ENCODE peak calls at places on chromosome 6, in five cellular contexts. One of them, this sample, is unnamed.
A peak's percentile ranks its signal among the peaks of the same experiment; 100 is the strongest.

GRCh38 chr6:35024601-35025054 is 116.5 kb downstream of the TCP11 start:
- DNase-seq in fibroblast of lung: peak; percentile 70
- DNase-seq in hepatocyte: peak; percentile 75
- DNase-seq in HCT116: peak; percentile 29
- DNase-seq in neural progenitor cell: peak; percentile 75
- DNase-seq in this sample: peak; percentile 61

GRCh38 chr6:6736753-6737654 is 148.5 kb downstream of the LY86 start:
- DNase-seq in fibroblast of lung: peak; percentile 56
- DNase-seq in hepatocyte: peak; percentile 69
- DNase-seq in HCT116: no peak
- DNase-seq in neural progenitor cell: peak; percentile 75
- DNase-seq in this sample: no peak

GRCh38 chr6:109449789-109450673 is 5.5 kb downstream of the MICAL1 start:
- DNase-seq in fibroblast of lung: no peak
- DNase-seq in hepatocyte: no peak
- DNase-seq in HCT116: no peak
- DNase-seq in neural progenitor cell: no peak
- DNase-seq in this sample: no peak

GRCh38 chr6:13488015-13488895 is 855 bp upstream of the GFOD1 start:
- DNase-seq in fibroblast of lung: peak; percentile 63
- DNase-seq in hepatocyte: peak; percentile 40
- DNase-seq in HCT116: no peak
- DNase-seq in neural progenitor cell: peak; percentile 71
- DNase-seq in this sample: no peak

GRCh38 chr6:26286168-26286854 is 78.7 kb upstream of the BTN3A2 start:
- DNase-seq in fibroblast of lung: peak; percentile 84
- DNase-seq in hepatocyte: peak; percentile 86
- DNase-seq in HCT116: no peak
- DNase-seq in neural progenitor cell: peak; percentile 80
- DNase-seq in this sample: peak; percentile 61

GRCh38 chr6:137517404-137517803 is 23.2 kb upstream of the OLIG3 start:
- DNase-seq in fibroblast of lung: no peak
- DNase-seq in hepatocyte: no peak
- DNase-seq in HCT116: no peak
- DNase-seq in neural progenitor cell: no peak
- DNase-seq in this sample: no peak

GRCh38 chr6:132300323-132300949 is 100.8 kb downstream of the MOXD1 start:
- DNase-seq in fibroblast of lung: peak; percentile 77
- DNase-seq in hepatocyte: peak; percentile 72
- DNase-seq in HCT116: peak; percentile 40
- DNase-seq in neural progenitor cell: peak; percentile 77
- DNase-seq in this sample: peak; percentile 18

GRCh38 chr6:169800668-169801395 is 49.4 kb downstream of the ERMARD start:
- DNase-seq in fibroblast of lung: peak; percentile 68
- DNase-seq in hepatocyte: peak; percentile 83
- DNase-seq in HCT116: peak; percentile 13
- DNase-seq in neural progenitor cell: no peak
- DNase-seq in this sample: peak; percentile 5

GRCh38 chr6:45609141-45609638 is 231.5 kb upstream of the SUPT3H start:
- DNase-seq in fibroblast of lung: peak; percentile 96
- DNase-seq in hepatocyte: peak; percentile 45
- DNase-seq in HCT116: no peak
- DNase-seq in neural progenitor cell: no peak
- DNase-seq in this sample: no peak

GRCh38 chr6:44642870-44643522 is 255.5 kb downstream of the CDC5L start:
- DNase-seq in fibroblast of lung: no peak
- DNase-seq in hepatocyte: no peak
- DNase-seq in HCT116: no peak
- DNase-seq in neural progenitor cell: no peak
- DNase-seq in this sample: no peak

GRCh38 chr6:65979120-65979519 is 272.1 kb upstream of the EYS start:
- DNase-seq in fibroblast of lung: peak; percentile 2
- DNase-seq in hepatocyte: no peak
- DNase-seq in HCT116: no peak
- DNase-seq in neural progenitor cell: no peak
- DNase-seq in this sample: no peak

GRCh38 chr6:8548979-8549378 is 113.6 kb upstream of the SLC35B3 start:
- DNase-seq in fibroblast of lung: no peak
- DNase-seq in hepatocyte: no peak
- DNase-seq in HCT116: no peak
- DNase-seq in neural progenitor cell: no peak
- DNase-seq in this sample: no peak

GRCh38 chr6:131122007-131122406 is 13.3 kb upstream of the AKAP7 start:
- DNase-seq in fibroblast of lung: peak; percentile 43
- DNase-seq in hepatocyte: no peak
- DNase-seq in HCT116: no peak
- DNase-seq in neural progenitor cell: no peak
- DNase-seq in this sample: no peak

GRCh38 chr6:45864651-45865050 is 151.0 kb downstream of the CLIC5 start:
- DNase-seq in fibroblast of lung: no peak
- DNase-seq in hepatocyte: no peak
- DNase-seq in HCT116: no peak
- DNase-seq in neural progenitor cell: no peak
- DNase-seq in this sample: no peak

GRCh38 chr6:127518212-127518709 is 874 bp downstream of the MTCL3 start:
- DNase-seq in fibroblast of lung: no peak
- DNase-seq in hepatocyte: no peak
- DNase-seq in HCT116: no peak
- DNase-seq in neural progenitor cell: peak; percentile 57
- DNase-seq in this sample: no peak

GRCh38 chr6:148577687-148578488 is 168.9 kb upstream of the UST start:
- DNase-seq in fibroblast of lung: peak; percentile 86
- DNase-seq in hepatocyte: peak; percentile 90
- DNase-seq in HCT116: peak; percentile 74
- DNase-seq in neural progenitor cell: peak; percentile 93
- DNase-seq in this sample: peak; percentile 37

GRCh38 chr6:150579611-150580010 is 20.1 kb upstream of the PLEKHG1 start:
- DNase-seq in fibroblast of lung: no peak
- DNase-seq in hepatocyte: no peak
- DNase-seq in HCT116: no peak
- DNase-seq in neural progenitor cell: no peak
- DNase-seq in this sample: no peak

GRCh38 chr6:110328231-110328630 is 29.9 kb downstream of the METTL24 start:
- DNase-seq in fibroblast of lung: peak; percentile 15
- DNase-seq in hepatocyte: no peak
- DNase-seq in HCT116: no peak
- DNase-seq in neural progenitor cell: no peak
- DNase-seq in this sample: no peak

GRCh38 chr6:37357288-37357687 is 3.5 kb downstream of the RNF8 start:
- DNase-seq in fibroblast of lung: no peak
- DNase-seq in hepatocyte: no peak
- DNase-seq in HCT116: no peak
- DNase-seq in neural progenitor cell: no peak
- DNase-seq in this sample: no peak

GRCh38 chr6:118735320-118735719 is 83.9 kb upstream of the CEP85L start:
- DNase-seq in fibroblast of lung: peak; percentile 23
- DNase-seq in hepatocyte: no peak
- DNase-seq in HCT116: no peak
- DNase-seq in neural progenitor cell: peak; percentile 58
- DNase-seq in this sample: no peak

GRCh38 chr6:32337166-32337805 is 34.4 kb downstream of the TSBP1 start:
- DNase-seq in fibroblast of lung: no peak
- DNase-seq in hepatocyte: no peak
- DNase-seq in HCT116: no peak
- DNase-seq in neural progenitor cell: no peak
- DNase-seq in this sample: no peak

GRCh38 chr6:159716247-159717086 is 10.8 kb upstream of the WTAP start:
- DNase-seq in fibroblast of lung: peak; percentile 98
- DNase-seq in hepatocyte: peak; percentile 59
- DNase-seq in HCT116: no peak
- DNase-seq in neural progenitor cell: no peak
- DNase-seq in this sample: no peak

GRCh38 chr6:168517742-168518347 is 76.9 kb downstream of the SMOC2 start:
- DNase-seq in fibroblast of lung: no peak
- DNase-seq in hepatocyte: no peak
- DNase-seq in HCT116: no peak
- DNase-seq in neural progenitor cell: no peak
- DNase-seq in this sample: no peak

GRCh38 chr6:143974089-143974488 is 34.0 kb downstream of the PLAGL1 start:
- DNase-seq in fibroblast of lung: no peak
- DNase-seq in hepatocyte: no peak
- DNase-seq in HCT116: no peak
- DNase-seq in neural progenitor cell: no peak
- DNase-seq in this sample: no peak

GRCh38 chr6:114315841-114316595 is 26.8 kb downstream of the HS3ST5 start:
- DNase-seq in fibroblast of lung: no peak
- DNase-seq in hepatocyte: no peak
- DNase-seq in HCT116: no peak
- DNase-seq in neural progenitor cell: no peak
- DNase-seq in this sample: no peak

GRCh38 chr6:131844243-131844841 is 36.5 kb downstream of the ENPP1 start:
- DNase-seq in fibroblast of lung: peak; percentile 95
- DNase-seq in hepatocyte: peak; percentile 61
- DNase-seq in HCT116: no peak
- DNase-seq in neural progenitor cell: no peak
- DNase-seq in this sample: peak; percentile 50

DNA sequence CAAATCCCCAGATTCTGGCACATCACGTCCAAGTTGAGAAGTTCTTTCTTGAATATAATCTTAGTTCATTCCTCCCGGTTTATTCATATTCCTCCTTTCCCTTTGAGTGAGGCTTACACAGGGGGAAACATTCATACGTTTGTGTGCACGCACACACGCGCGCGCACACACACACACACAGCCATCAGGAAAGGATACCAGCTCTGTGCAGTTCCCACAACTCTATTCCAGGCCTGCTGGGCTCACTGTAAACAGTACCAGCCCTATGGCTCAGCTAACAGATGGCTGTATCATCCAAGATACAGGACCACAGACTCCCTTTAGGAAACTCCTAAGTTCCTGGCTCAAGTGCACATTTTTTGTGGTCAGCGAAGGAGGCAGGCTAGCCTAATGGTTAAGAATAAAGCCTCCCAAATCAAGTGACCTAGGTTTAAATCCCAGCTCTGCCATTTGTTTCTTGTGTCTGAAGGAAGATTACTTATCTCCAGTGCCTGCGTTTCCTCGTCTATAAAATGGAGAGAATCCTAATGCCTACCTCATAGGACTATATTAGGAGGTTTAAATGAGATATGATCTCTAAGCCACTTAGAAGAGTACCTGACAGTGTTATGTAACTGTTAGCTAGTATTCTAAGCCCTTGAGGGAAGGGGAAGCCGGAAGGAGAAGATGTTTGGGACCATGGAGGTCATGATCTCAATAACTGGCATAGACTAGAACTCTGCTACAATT is 3.7 kb upstream of the TAF8 start:
- DNase-seq in fibroblast of lung: peak; percentile 88
- DNase-seq in hepatocyte: peak; percentile 37
- DNase-seq in HCT116: no peak
- DNase-seq in neural progenitor cell: no peak
- DNase-seq in this sample: no peak
- H3K27ac ChIP-seq in fibroblast of lung: no peak overlapping the region
- H3K27ac ChIP-seq in hepatocyte: peak overlapping the region; percentile 92
- H3K27ac ChIP-seq in HCT116: no peak overlapping the region
- H3K27ac ChIP-seq in neural progenitor cell: no peak overlapping the region
- H3K27ac ChIP-seq in this sample: peak overlapping the region; percentile 48

GRCh38 chr6:139133733-139134360 is 1.0 kb upstream of the HECA start:
- DNase-seq in fibroblast of lung: no peak
- DNase-seq in hepatocyte: no peak
- DNase-seq in HCT116: no peak
- DNase-seq in neural progenitor cell: no peak
- DNase-seq in this sample: no peak

GRCh38 chr6:139131736-139132285 is 3.1 kb upstream of the HECA start:
- DNase-seq in fibroblast of lung: no peak
- DNase-seq in hepatocyte: no peak
- DNase-seq in HCT116: no peak
- DNase-seq in neural progenitor cell: no peak
- DNase-seq in this sample: no peak

GRCh38 chr6:139135578-139136545 is 982 bp downstream of the HECA start:
- DNase-seq in fibroblast of lung: peak; percentile 42
- DNase-seq in hepatocyte: peak; percentile 76
- DNase-seq in HCT116: no peak
- DNase-seq in neural progenitor cell: peak; percentile 55
- DNase-seq in this sample: peak; percentile 54

GRCh38 chr6:139134817-139135577 is at the start of gene HECA:
- DNase-seq in fibroblast of lung: peak; percentile 97
- DNase-seq in hepatocyte: peak; percentile 98
- DNase-seq in HCT116: peak; percentile 88
- DNase-seq in neural progenitor cell: peak; percentile 96
- DNase-seq in this sample: peak; percentile 93

DNA sequence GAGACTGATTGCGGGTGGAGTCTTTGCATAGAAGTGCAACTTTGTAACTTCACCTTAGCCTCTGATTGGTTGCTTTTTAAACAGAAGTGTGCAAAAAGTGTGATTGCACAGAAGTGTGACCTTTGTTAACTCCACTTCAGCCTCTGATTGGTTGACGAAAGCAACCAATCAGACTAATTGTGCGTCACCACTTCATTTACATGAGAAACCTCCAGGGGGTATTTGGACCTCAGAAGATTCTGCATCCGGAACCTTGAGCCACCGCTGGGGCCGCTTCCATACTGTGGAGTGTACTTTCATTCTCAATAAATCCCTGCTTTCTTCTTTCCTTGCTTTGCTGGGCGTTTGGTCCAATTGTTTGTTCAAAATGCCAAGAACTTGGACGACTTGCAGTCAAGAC is 1.6 kb upstream of the HECA start:
- DNase-seq in fibroblast of lung: no peak
- DNase-seq in hepatocyte: no peak
- DNase-seq in HCT116: no peak
- DNase-seq in neural progenitor cell: no peak
- DNase-seq in this sample: no peak
- H3K4me2 ChIP-seq in fibroblast of lung: no peak overlapping the region
- H3K4me2 ChIP-seq in hepatocyte: no peak overlapping the region
- H3K4me2 ChIP-seq in HCT116: no peak overlapping the region
- H3K4me2 ChIP-seq in neural progenitor cell: no peak overlapping the region
- H3K4me2 ChIP-seq in this sample: no peak overlapping the region

DNA sequence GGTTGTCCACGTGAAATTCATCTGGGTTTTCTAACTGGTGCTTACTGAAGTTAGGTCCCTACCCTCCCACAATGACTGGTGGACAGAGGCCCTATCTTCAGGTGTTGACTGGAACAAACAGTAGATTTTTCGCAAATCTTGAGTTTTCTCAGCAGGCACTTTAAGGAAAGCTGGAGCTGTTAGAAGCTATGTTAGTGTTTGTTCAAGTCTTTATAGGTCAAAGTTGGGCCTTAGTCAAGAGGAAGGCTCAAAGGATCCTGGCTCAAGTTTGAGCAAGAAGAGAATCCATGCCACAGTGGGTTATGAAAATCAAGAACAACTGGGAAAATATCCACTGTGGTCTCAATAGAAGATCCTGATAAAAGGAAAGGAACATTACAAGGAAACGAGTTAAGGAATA is 48.5 kb upstream of the ELOVL5 start:
- DNase-seq in fibroblast of lung: no peak
- DNase-seq in hepatocyte: no peak
- DNase-seq in HCT116: no peak
- DNase-seq in neural progenitor cell: no peak
- DNase-seq in this sample: no peak
- H3K27ac ChIP-seq in fibroblast of lung: no peak overlapping the region
- H3K27ac ChIP-seq in hepatocyte: no peak overlapping the region
- H3K27ac ChIP-seq in HCT116: no peak overlapping the region
- H3K27ac ChIP-seq in neural progenitor cell: no peak overlapping the region
- H3K27ac ChIP-seq in this sample: no peak overlapping the region

DNA sequence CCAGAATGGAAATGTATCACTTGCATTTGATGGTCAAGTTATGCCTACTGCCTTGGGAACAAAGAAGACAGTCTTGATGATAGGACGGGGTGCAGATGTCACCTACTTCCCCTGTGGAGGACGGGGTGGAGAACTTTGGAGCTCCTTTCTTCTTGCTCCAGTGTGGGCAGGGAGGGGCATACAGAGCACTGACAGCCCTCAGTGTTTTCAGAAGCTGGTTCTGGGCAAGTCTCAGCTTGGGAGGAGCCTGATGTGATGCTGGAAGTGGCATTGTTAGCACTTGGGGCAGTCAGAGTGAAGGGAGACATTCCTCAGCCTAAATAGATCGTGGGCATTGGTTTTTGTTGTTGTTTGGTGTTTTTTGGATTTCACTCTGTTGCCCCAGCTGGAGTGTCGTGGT is 59.7 kb downstream of the SYNJ2 start:
- DNase-seq in fibroblast of lung: no peak
- DNase-seq in hepatocyte: no peak
- DNase-seq in HCT116: no peak
- DNase-seq in neural progenitor cell: no peak
- DNase-seq in this sample: no peak
- H3K4me2 ChIP-seq in fibroblast of lung: peak overlapping the region; percentile 80
- H3K4me2 ChIP-seq in hepatocyte: peak overlapping the region; percentile 55
- H3K4me2 ChIP-seq in HCT116: peak overlapping the region; percentile 80
- H3K4me2 ChIP-seq in neural progenitor cell: no peak overlapping the region
- H3K4me2 ChIP-seq in this sample: peak overlapping the region; percentile 85

This sample was measured in PC-9.